ENCODE peak calls at places on chromosomes 6 and 20, in ten cellular contexts. One of them, this sample, is unnamed.

GRCh38 chr6:128208851-128209580 is 308.2 kb upstream of the THEMIS start:
- DNase-seq in body of pancreas: no peak
- DNase-seq in AG09309: peak; percentile 31
- DNase-seq in mesothelial cell of epicardium: no peak
- DNase-seq in GM23338: no peak
- DNase-seq in fibroblast of pulmonary artery: peak; percentile 57
- DNase-seq in HFFc6: peak; percentile 50
- DNase-seq in uterus: no peak
- DNase-seq in astrocyte of the cerebellum: no peak
- DNase-seq in Panc1: no peak
- DNase-seq in this sample: no peak

GRCh38 chr6:71198908-71199307 is 89.7 kb upstream of the OGFRL1 start:
- DNase-seq in body of pancreas: no peak
- DNase-seq in AG09309: no peak
- DNase-seq in mesothelial cell of epicardium: no peak
- DNase-seq in GM23338: no peak
- DNase-seq in fibroblast of pulmonary artery: no peak
- DNase-seq in HFFc6: no peak
- DNase-seq in uterus: no peak
- DNase-seq in astrocyte of the cerebellum: no peak
- DNase-seq in Panc1: no peak
- DNase-seq in this sample: no peak

GRCh38 chr6:90175627-90176538 is 120.8 kb downstream of the BACH2 start:
- DNase-seq in body of pancreas: no peak
- DNase-seq in AG09309: no peak
- DNase-seq in mesothelial cell of epicardium: no peak
- DNase-seq in GM23338: no peak
- DNase-seq in fibroblast of pulmonary artery: no peak
- DNase-seq in HFFc6: no peak
- DNase-seq in uterus: no peak
- DNase-seq in astrocyte of the cerebellum: no peak
- DNase-seq in Panc1: no peak
- DNase-seq in this sample: no peak

GRCh38 chr6:122631571-122632249 is 21.5 kb downstream of the PKIB start:
- DNase-seq in body of pancreas: no peak
- DNase-seq in AG09309: no peak
- DNase-seq in mesothelial cell of epicardium: no peak
- DNase-seq in GM23338: no peak
- DNase-seq in fibroblast of pulmonary artery: no peak
- DNase-seq in HFFc6: no peak
- DNase-seq in uterus: no peak
- DNase-seq in astrocyte of the cerebellum: no peak
- DNase-seq in Panc1: no peak
- DNase-seq in this sample: no peak

GRCh38 chr6:149457316-149457884 is 27.4 kb downstream of the ZC3H12D start:
- DNase-seq in body of pancreas: no peak
- DNase-seq in AG09309: no peak
- DNase-seq in mesothelial cell of epicardium: no peak
- DNase-seq in GM23338: no peak
- DNase-seq in fibroblast of pulmonary artery: no peak
- DNase-seq in HFFc6: no peak
- DNase-seq in uterus: no peak
- DNase-seq in astrocyte of the cerebellum: no peak
- DNase-seq in Panc1: no peak
- DNase-seq in this sample: no peak

GRCh38 chr6:87484491-87484890 is 11.7 kb downstream of the SLC35A1 start:
- DNase-seq in body of pancreas: no peak
- DNase-seq in AG09309: no peak
- DNase-seq in mesothelial cell of epicardium: no peak
- DNase-seq in GM23338: no peak
- DNase-seq in fibroblast of pulmonary artery: no peak
- DNase-seq in HFFc6: no peak
- DNase-seq in uterus: no peak
- DNase-seq in astrocyte of the cerebellum: no peak
- DNase-seq in Panc1: no peak
- DNase-seq in this sample: no peak

GRCh38 chr6:33668914-33669313 is 42.6 kb downstream of the UQCC2 start:
- DNase-seq in body of pancreas: no peak
- DNase-seq in AG09309: no peak
- DNase-seq in mesothelial cell of epicardium: no peak
- DNase-seq in GM23338: no peak
- DNase-seq in fibroblast of pulmonary artery: no peak
- DNase-seq in HFFc6: no peak
- DNase-seq in uterus: no peak
- DNase-seq in astrocyte of the cerebellum: no peak
- DNase-seq in Panc1: no peak
- DNase-seq in this sample: no peak

GRCh38 chr6:67190733-67191132 is 1444.3 kb upstream of the ADGRB3 start:
- DNase-seq in body of pancreas: no peak
- DNase-seq in AG09309: no peak
- DNase-seq in mesothelial cell of epicardium: no peak
- DNase-seq in GM23338: no peak
- DNase-seq in fibroblast of pulmonary artery: no peak
- DNase-seq in HFFc6: no peak
- DNase-seq in uterus: no peak
- DNase-seq in astrocyte of the cerebellum: no peak
- DNase-seq in Panc1: no peak
- DNase-seq in this sample: no peak

GRCh38 chr20:39072132-39072531 is 110.0 kb downstream of the DHX35 start:
- DNase-seq in body of pancreas: no peak
- DNase-seq in AG09309: no peak
- DNase-seq in mesothelial cell of epicardium: no peak
- DNase-seq in GM23338: no peak
- DNase-seq in fibroblast of pulmonary artery: no peak
- DNase-seq in HFFc6: no peak
- DNase-seq in uterus: no peak
- DNase-seq in astrocyte of the cerebellum: no peak
- DNase-seq in Panc1: no peak
- DNase-seq in this sample: no peak

GRCh38 chr6:139856562-139856961 is 482.1 kb upstream of the CITED2 start:
- DNase-seq in body of pancreas: no peak
- DNase-seq in AG09309: no peak
- DNase-seq in mesothelial cell of epicardium: no peak
- DNase-seq in GM23338: no peak
- DNase-seq in fibroblast of pulmonary artery: no peak
- DNase-seq in HFFc6: no peak
- DNase-seq in uterus: no peak
- DNase-seq in astrocyte of the cerebellum: no peak
- DNase-seq in Panc1: no peak
- DNase-seq in this sample: no peak

GRCh38 chr6:105603779-105604592 is 201.1 kb upstream of the PREP start:
- DNase-seq in body of pancreas: no peak
- DNase-seq in AG09309: no peak
- DNase-seq in mesothelial cell of epicardium: no peak
- DNase-seq in GM23338: no peak
- DNase-seq in fibroblast of pulmonary artery: no peak
- DNase-seq in HFFc6: peak; percentile 35
- DNase-seq in uterus: peak; percentile 59
- DNase-seq in astrocyte of the cerebellum: no peak
- DNase-seq in Panc1: no peak
- DNase-seq in this sample: no peak

GRCh38 chr6:21767891-21768659 is 174.5 kb downstream of the SOX4 start:
- DNase-seq in body of pancreas: no peak
- DNase-seq in AG09309: no peak
- DNase-seq in mesothelial cell of epicardium: no peak
- DNase-seq in GM23338: no peak
- DNase-seq in fibroblast of pulmonary artery: peak; percentile 75
- DNase-seq in HFFc6: peak; percentile 60
- DNase-seq in uterus: no peak
- DNase-seq in astrocyte of the cerebellum: peak; percentile 58
- DNase-seq in Panc1: no peak
- DNase-seq in this sample: no peak

GRCh38 chr6:37491161-37491829 is 8.4 kb downstream of the CCDC167 start:
- DNase-seq in body of pancreas: peak; percentile 19
- DNase-seq in AG09309: no peak
- DNase-seq in mesothelial cell of epicardium: no peak
- DNase-seq in GM23338: no peak
- DNase-seq in fibroblast of pulmonary artery: no peak
- DNase-seq in HFFc6: no peak
- DNase-seq in uterus: no peak
- DNase-seq in astrocyte of the cerebellum: no peak
- DNase-seq in Panc1: no peak
- DNase-seq in this sample: no peak

GRCh38 chr6:52499026-52499425 is 77.8 kb downstream of the TRAM2 start:
- DNase-seq in body of pancreas: no peak
- DNase-seq in AG09309: no peak
- DNase-seq in mesothelial cell of epicardium: no peak
- DNase-seq in GM23338: peak; percentile 13
- DNase-seq in fibroblast of pulmonary artery: peak; percentile 68
- DNase-seq in HFFc6: peak; percentile 54
- DNase-seq in uterus: no peak
- DNase-seq in astrocyte of the cerebellum: no peak
- DNase-seq in Panc1: no peak
- DNase-seq in this sample: no peak

GRCh38 chr20:49392745-49393144 is 89.7 kb downstream of the KCNB1 start:
- DNase-seq in body of pancreas: peak; percentile 70
- DNase-seq in AG09309: no peak
- DNase-seq in mesothelial cell of epicardium: no peak
- DNase-seq in GM23338: no peak
- DNase-seq in fibroblast of pulmonary artery: no peak
- DNase-seq in HFFc6: no peak
- DNase-seq in uterus: no peak
- DNase-seq in astrocyte of the cerebellum: no peak
- DNase-seq in Panc1: no peak
- DNase-seq in this sample: no peak

GRCh38 chr6:103910018-103910417 is 949.7 kb downstream of the HACE1 start:
- DNase-seq in body of pancreas: no peak
- DNase-seq in AG09309: no peak
- DNase-seq in mesothelial cell of epicardium: no peak
- DNase-seq in GM23338: no peak
- DNase-seq in fibroblast of pulmonary artery: no peak
- DNase-seq in HFFc6: no peak
- DNase-seq in uterus: no peak
- DNase-seq in astrocyte of the cerebellum: no peak
- DNase-seq in Panc1: no peak
- DNase-seq in this sample: no peak

GRCh38 chr20:23988561-23988960 is at the start of gene GGTLC1:
- DNase-seq in body of pancreas: no peak
- DNase-seq in AG09309: no peak
- DNase-seq in mesothelial cell of epicardium: no peak
- DNase-seq in GM23338: no peak
- DNase-seq in fibroblast of pulmonary artery: no peak
- DNase-seq in HFFc6: no peak
- DNase-seq in uterus: no peak
- DNase-seq in astrocyte of the cerebellum: no peak
- DNase-seq in Panc1: no peak
- DNase-seq in this sample: no peak

GRCh38 chr6:100730581-100730980 is 150.5 kb downstream of the ASCC3 start:
- DNase-seq in body of pancreas: no peak
- DNase-seq in AG09309: no peak
- DNase-seq in mesothelial cell of epicardium: no peak
- DNase-seq in GM23338: no peak
- DNase-seq in fibroblast of pulmonary artery: no peak
- DNase-seq in HFFc6: no peak
- DNase-seq in uterus: no peak
- DNase-seq in astrocyte of the cerebellum: no peak
- DNase-seq in Panc1: no peak
- DNase-seq in this sample: no peak

GRCh38 chr20:33576432-33576883 is 85.7 kb upstream of the C20orf144 start:
- DNase-seq in body of pancreas: no peak
- DNase-seq in AG09309: no peak
- DNase-seq in mesothelial cell of epicardium: no peak
- DNase-seq in GM23338: peak; percentile 28
- DNase-seq in fibroblast of pulmonary artery: no peak
- DNase-seq in HFFc6: no peak
- DNase-seq in uterus: no peak
- DNase-seq in astrocyte of the cerebellum: no peak
- DNase-seq in Panc1: no peak
- DNase-seq in this sample: no peak
- TF ChIP-seq CTCF in body of pancreas: no peak
- TF ChIP-seq CTCF in AG09309: no peak
- TF ChIP-seq CTCF in mesothelial cell of epicardium: no peak
- TF ChIP-seq CTCF in GM23338: peak; percentile 43
- TF ChIP-seq CTCF in fibroblast of pulmonary artery: no peak
- TF ChIP-seq CTCF in HFFc6: no peak
- TF ChIP-seq CTCF in uterus: no peak
- TF ChIP-seq CTCF in astrocyte of the cerebellum: no peak
- TF ChIP-seq CTCF in Panc1: no peak
- TF ChIP-seq CTCF in this sample: no peak

DNA sequence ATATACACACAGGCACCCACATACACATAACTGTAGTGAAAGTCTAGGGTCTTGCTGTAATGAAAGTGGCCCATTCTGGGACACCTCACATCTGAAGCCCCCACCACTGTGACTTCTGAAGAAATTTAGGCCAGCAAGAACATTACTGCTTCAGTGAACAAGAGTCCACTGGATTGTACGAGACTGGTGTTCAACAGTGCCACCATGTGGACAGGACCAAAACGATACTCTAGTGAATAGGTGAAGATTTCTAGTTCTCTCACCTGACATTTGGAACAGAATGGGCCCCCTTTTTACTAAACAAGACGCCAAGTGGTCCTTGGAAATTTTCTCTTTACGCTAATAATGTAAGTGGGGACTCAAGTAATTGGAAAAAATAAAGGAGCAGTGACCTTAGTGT is 156.9 kb downstream of the MAFB start:
- DNase-seq in body of pancreas: no peak
- DNase-seq in AG09309: no peak
- DNase-seq in mesothelial cell of epicardium: no peak
- DNase-seq in GM23338: peak; percentile 78
- DNase-seq in fibroblast of pulmonary artery: peak; percentile 38
- DNase-seq in HFFc6: no peak
- DNase-seq in uterus: no peak
- DNase-seq in astrocyte of the cerebellum: no peak
- DNase-seq in Panc1: no peak
- DNase-seq in this sample: no peak
- TF ChIP-seq CTCF in body of pancreas: no peak
- TF ChIP-seq CTCF in AG09309: peak; percentile 12
- TF ChIP-seq CTCF in mesothelial cell of epicardium: no peak
- TF ChIP-seq CTCF in GM23338: peak; percentile 78
- TF ChIP-seq CTCF in fibroblast of pulmonary artery: peak; percentile 41
- TF ChIP-seq CTCF in HFFc6: peak; percentile 53
- TF ChIP-seq CTCF in uterus: no peak
- TF ChIP-seq CTCF in astrocyte of the cerebellum: peak; percentile 16
- TF ChIP-seq CTCF in Panc1: peak; percentile 52
- TF ChIP-seq CTCF in this sample: peak; percentile 32

GRCh38 chr6:118252474-118252873 is 295.6 kb upstream of the PLN start:
- DNase-seq in body of pancreas: no peak
- DNase-seq in AG09309: no peak
- DNase-seq in mesothelial cell of epicardium: no peak
- DNase-seq in GM23338: no peak
- DNase-seq in fibroblast of pulmonary artery: no peak
- DNase-seq in HFFc6: no peak
- DNase-seq in uterus: no peak
- DNase-seq in astrocyte of the cerebellum: no peak
- DNase-seq in Panc1: no peak
- DNase-seq in this sample: no peak
- TF ChIP-seq CTCF in body of pancreas: no peak
- TF ChIP-seq CTCF in AG09309: no peak
- TF ChIP-seq CTCF in mesothelial cell of epicardium: no peak
- TF ChIP-seq CTCF in GM23338: no peak
- TF ChIP-seq CTCF in fibroblast of pulmonary artery: no peak
- TF ChIP-seq CTCF in HFFc6: no peak
- TF ChIP-seq CTCF in uterus: no peak
- TF ChIP-seq CTCF in astrocyte of the cerebellum: no peak
- TF ChIP-seq CTCF in Panc1: no peak
- TF ChIP-seq CTCF in this sample: no peak

DNA sequence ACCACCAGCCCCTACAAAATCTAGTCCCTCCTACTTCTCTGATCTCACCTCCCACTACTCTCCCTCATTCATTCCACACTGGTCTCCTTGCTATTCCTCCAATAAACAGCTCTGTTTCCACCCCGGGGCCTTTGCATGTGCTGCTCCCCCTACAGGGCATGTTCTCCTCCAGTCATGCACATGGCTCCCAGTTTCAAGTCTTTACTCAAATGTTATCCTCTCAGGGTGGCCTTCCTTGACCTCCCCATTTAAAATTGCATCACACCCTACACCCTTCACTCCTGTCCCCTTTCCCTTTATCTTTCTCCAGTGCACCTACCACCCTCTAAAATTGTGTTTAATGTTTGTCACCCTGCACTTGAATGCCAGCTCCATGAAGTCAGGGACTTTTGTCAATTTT is 174.5 kb downstream of the MRPL14 start:
- DNase-seq in body of pancreas: no peak
- DNase-seq in AG09309: no peak
- DNase-seq in mesothelial cell of epicardium: no peak
- DNase-seq in GM23338: no peak
- DNase-seq in fibroblast of pulmonary artery: no peak
- DNase-seq in HFFc6: no peak
- DNase-seq in uterus: no peak
- DNase-seq in astrocyte of the cerebellum: no peak
- DNase-seq in Panc1: no peak
- DNase-seq in this sample: no peak
- TF ChIP-seq CTCF in body of pancreas: no peak
- TF ChIP-seq CTCF in AG09309: peak; percentile 15
- TF ChIP-seq CTCF in mesothelial cell of epicardium: no peak
- TF ChIP-seq CTCF in GM23338: peak; percentile 13
- TF ChIP-seq CTCF in fibroblast of pulmonary artery: peak; percentile 30
- TF ChIP-seq CTCF in HFFc6: peak; percentile 59
- TF ChIP-seq CTCF in uterus: no peak
- TF ChIP-seq CTCF in astrocyte of the cerebellum: peak; percentile 5
- TF ChIP-seq CTCF in Panc1: peak; percentile 59
- TF ChIP-seq CTCF in this sample: no peak